ENCODE peak calls at places on chromosome 6, in six cellular contexts. T, B, Z, Q, D and C are unnamed samples. For H3K36me3, the result is how much of the 10 kb centered on the place peaks cover.

GRCh38 chr6:155315516-155315871 is 1.2 kb upstream of the TFB1M start:
- DNase-seq in T (no peak), B (no peak), Z (no peak), Q (no peak), D (no peak), C (no peak)

GRCh38 chr6:14804001-14804401 is 441.9 kb upstream of the JARID2 start:
- DNase-seq in T (no peak), B (no peak), Z (no peak), Q (no peak), D (peak), C (no peak)

GRCh38 chr6:168099201-168100010 is 20.4 kb upstream of the FRMD1 start:
- DNase-seq in T (no peak), B (no peak), Z (no peak), Q (no peak), D (no peak), C (no peak)

GRCh38 chr6:131840936-131841583 is 33.2 kb downstream of the ENPP1 start:
- DNase-seq in T (no peak), B (no peak), Z (no peak), Q (no peak), D (no peak), C (no peak)

GRCh38 chr6:162100091-162100490 is 627.5 kb downstream of the PRKN start:
- DNase-seq in T (no peak), B (no peak), Z (no peak), Q (no peak), D (no peak), C (no peak)

GRCh38 chr6:111874030-111874425 is 776 bp upstream of the FYN start:
- DNase-seq in T (no peak), B (peak), Z (peak), Q (peak), D (no peak), C (no peak)

GRCh38 chr6:53043626-53044025 is 21.6 kb upstream of the FBXO9 start:
- DNase-seq in T (no peak), B (no peak), Z (no peak), Q (no peak), D (no peak), C (no peak)

GRCh38 chr6:24960991-24961475 is 25.3 kb upstream of the RIPOR2 start:
- DNase-seq in T (no peak), B (no peak), Z (no peak), Q (no peak), D (no peak), C (no peak)

GRCh38 chr6:31821301-31822037 is 6.1 kb upstream of the HSPA1B start:
- DNase-seq in T (peak), B (peak), Z (peak), Q (peak), D (no peak), C (no peak)

GRCh38 chr6:149212892-149213786 is 104.4 kb upstream of the TAB2 start:
- DNase-seq in T (no peak), B (no peak), Z (no peak), Q (no peak), D (no peak), C (no peak)

GRCh38 chr6:55130806-55131324 is 43.5 kb upstream of the HCRTR2 start:
- DNase-seq in T (no peak), B (no peak), Z (no peak), Q (no peak), D (no peak), C (no peak)

GRCh38 chr6:46320505-46320904 is 149.7 kb upstream of the ENPP5 start:
- DNase-seq in T (no peak), B (peak), Z (no peak), Q (no peak), D (no peak), C (peak)

GRCh38 chr6:17577059-17577458 is 23.0 kb upstream of the FAM8A1 start:
- DNase-seq in T (no peak), B (no peak), Z (no peak), Q (no peak), D (no peak), C (no peak)

GRCh38 chr6:127969701-127970100 is 68.8 kb upstream of the THEMIS start:
- DNase-seq in T (no peak), B (no peak), Z (no peak), Q (no peak), D (no peak), C (no peak)

GRCh38 chr6:5422321-5422915 is 161.1 kb downstream of the FARS2 start:
- DNase-seq in T (no peak), B (peak), Z (no peak), Q (peak), D (peak), C (no peak)

GRCh38 chr6:159074120-159074684 is 29.4 kb upstream of the TAGAP start:
- DNase-seq in T (no peak), B (peak), Z (no peak), Q (no peak), D (peak), C (no peak)

GRCh38 chr6:72287801-72288200 is 334.1 kb upstream of the KCNQ5 start:
- DNase-seq in T (no peak), B (no peak), Z (no peak), Q (no peak), D (no peak), C (no peak)

GRCh38 chr6:2036084-2037023 is 209.1 kb downstream of the GMDS start:
- DNase-seq in T (no peak), B (no peak), Z (no peak), Q (no peak), D (no peak), C (no peak)
- TF ChIP-seq CTCF in T (no peak), B (no peak), Z (no peak), Q (no peak), D (no peak), C (no peak)

GRCh38 chr6:7805088-7805756 is 79.3 kb downstream of the BMP6 start:
- DNase-seq in T (no peak), B (no peak), Z (no peak), Q (no peak), D (no peak), C (no peak)
- H3K4me3 ChIP-seq in T (no peak), B (no peak), Z (no peak), Q (no peak), D (no peak), C (no peak)

GRCh38 chr6:33288942-33289783 is at the start of the genes PFDN6 and WDR46:
- DNase-seq in T (peak), B (peak), Z (peak), Q (peak), D (peak), C (peak)

GRCh38 chr6:33288141-33288941 is 698 bp downstream of the WDR46 start:
- DNase-seq in T (no peak), B (no peak), Z (no peak), Q (no peak), D (no peak), C (no peak)

GRCh38 chr6:33290459-33290858 is 1.1 kb downstream of the PFDN6 start:
- DNase-seq in T (no peak), B (no peak), Z (no peak), Q (no peak), D (no peak), C (no peak)

GRCh38 chr6:33289784-33290315 is 449 bp downstream of the PFDN6 start:
- DNase-seq in T (no peak), B (no peak), Z (no peak), Q (no peak), D (no peak), C (no peak)

DNA sequence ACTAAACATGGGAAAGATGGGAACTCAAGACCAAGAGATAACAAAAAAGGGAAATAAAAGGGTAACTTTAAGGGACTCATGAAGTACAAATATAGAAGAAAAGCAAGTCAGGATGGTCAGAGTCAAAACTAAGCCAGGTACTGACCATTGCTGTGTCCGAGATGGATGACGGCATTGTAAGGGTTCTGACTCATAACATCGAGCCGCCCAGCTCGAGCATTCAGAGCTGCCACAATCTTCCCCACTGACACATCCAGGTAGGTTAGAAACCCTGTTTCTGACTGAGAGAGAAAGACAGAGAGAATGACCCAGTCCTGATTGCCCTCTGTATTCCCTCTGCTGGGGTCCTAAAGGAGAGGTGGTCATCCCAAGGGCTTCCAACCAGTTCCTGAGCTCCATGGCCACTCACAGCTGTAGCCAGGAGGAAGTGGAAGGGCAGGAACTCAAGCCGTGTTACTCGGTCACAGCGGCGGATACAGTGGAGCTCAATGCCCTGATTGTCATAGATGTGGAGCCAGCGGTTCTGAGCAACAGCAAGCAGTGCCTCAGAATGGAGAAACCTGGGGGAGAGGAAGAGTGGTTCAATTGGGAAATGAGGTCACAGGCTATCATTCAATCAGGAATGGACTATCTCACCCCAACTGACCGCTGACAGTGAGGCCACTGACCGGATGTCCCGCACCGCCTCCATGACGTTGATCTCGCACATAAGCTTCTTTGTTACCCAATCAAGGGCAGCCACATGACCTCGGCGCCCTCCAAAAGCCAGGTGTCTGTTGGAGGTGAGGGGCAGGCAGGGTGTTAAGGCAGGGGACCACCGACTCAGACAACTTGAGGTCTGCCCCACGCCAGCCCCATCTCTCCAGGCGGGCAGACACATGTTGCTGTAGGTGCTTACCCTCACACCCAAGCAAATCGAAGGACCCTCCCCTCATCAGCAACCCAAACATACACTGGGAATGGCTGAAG is 1.8 kb downstream of the WDR46 start:
- DNase-seq in T (no peak), B (no peak), Z (no peak), Q (no peak), D (no peak), C (no peak)
- H3K36me3 ChIP-seq in T (half or more), B (half or more), Z (under half), Q (under half), D (under half), C (under half)

GRCh38 chr6:169577974-169578373 is 123.9 kb downstream of the WDR27 start:
- DNase-seq in T (no peak), B (no peak), Z (no peak), Q (no peak), D (no peak), C (no peak)
- TF ChIP-seq CTCF in T (no peak), B (no peak), Z (no peak), Q (no peak), D (no peak), C (no peak)

GRCh38 chr6:150231456-150231855 is 88.6 kb downstream of the PPP1R14C start:
- DNase-seq in T (no peak), B (no peak), Z (no peak), Q (no peak), D (peak), C (no peak)
- H3K4me3 ChIP-seq in T (no peak), B (no peak), Z (no peak), Q (no peak), D (no peak), C (no peak)

GRCh38 chr6:38676974-38677544 is 25.9 kb downstream of the GLO1 start:
- DNase-seq in T (no peak), B (no peak), Z (no peak), Q (no peak), D (no peak), C (no peak)

GRCh38 chr6:38679668-38680067 is 23.3 kb downstream of the GLO1 start:
- DNase-seq in T (no peak), B (no peak), Z (no peak), Q (no peak), D (no peak), C (no peak)

GRCh38 chr6:38678178-38678760 is 24.7 kb downstream of the GLO1 start:
- DNase-seq in T (no peak), B (no peak), Z (no peak), Q (no peak), D (no peak), C (no peak)

GRCh38 chr6:38673397-38674165 is 29.4 kb downstream of the GLO1 start:
- DNase-seq in T (no peak), B (no peak), Z (no peak), Q (no peak), D (no peak), C (no peak)

DNA sequence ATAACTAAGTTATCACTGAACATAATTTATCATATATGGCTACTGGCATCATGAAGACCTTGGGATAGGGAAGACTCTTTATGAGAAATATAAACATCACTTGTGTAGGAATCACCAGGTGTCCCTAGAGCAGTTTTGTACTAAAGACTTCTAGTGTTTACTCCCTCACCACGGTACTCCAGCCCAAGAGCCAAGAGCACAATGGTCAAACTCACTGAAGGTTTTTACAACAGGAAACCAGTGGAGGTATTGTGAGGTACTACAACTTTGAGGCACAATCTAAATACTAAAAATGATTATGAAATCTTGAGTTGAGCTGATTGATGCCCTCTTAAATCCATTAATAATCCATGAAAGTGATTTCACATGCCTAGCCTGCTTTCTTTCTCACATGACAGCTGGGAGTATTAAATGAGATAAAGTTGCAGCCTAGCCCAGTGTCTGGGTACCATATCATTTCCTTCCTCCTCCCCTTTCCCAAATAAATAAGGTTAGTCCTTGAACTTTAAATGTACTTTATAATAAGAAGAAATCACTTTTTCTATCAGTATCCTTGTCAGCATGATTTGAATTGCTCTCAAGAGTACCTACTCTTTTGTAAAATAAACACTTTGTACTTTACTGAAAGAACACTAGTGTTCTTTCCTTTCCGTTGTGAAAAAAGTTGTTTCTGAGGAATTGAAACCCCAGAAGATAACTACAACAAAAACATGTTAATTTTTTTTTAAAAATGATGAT is 26.5 kb downstream of the GLO1 start:
- DNase-seq in T (no peak), B (no peak), Z (no peak), Q (no peak), D (no peak), C (no peak)
- H3K36me3 ChIP-seq in T (half or more), B (under half), Z (under half), Q (under half), D (under half), C (under half)

GRCh38 chr6:21142716-21143115 is 450.8 kb upstream of the SOX4 start:
- DNase-seq in T (no peak), B (no peak), Z (no peak), Q (no peak), D (no peak), C (no peak)
- TF ChIP-seq CTCF in T (no peak), B (no peak), Z (no peak), Q (no peak), D (no peak), C (no peak)

GRCh38 chr6:28747083-28747630 is 176.6 kb downstream of the TRIM27 start:
- DNase-seq in T (no peak), B (no peak), Z (no peak), Q (no peak), D (no peak), C (no peak)

GRCh38 chr6:28738396-28738765 is 185.4 kb downstream of the TRIM27 start:
- DNase-seq in T (no peak), B (no peak), Z (no peak), Q (no peak), D (no peak), C (no peak)

GRCh38 chr6:28741363-28741762 is 182.4 kb downstream of the TRIM27 start:
- DNase-seq in T (no peak), B (no peak), Z (no peak), Q (no peak), D (no peak), C (no peak)

GRCh38 chr6:28743271-28743789 is 180.5 kb downstream of the TRIM27 start:
- DNase-seq in T (no peak), B (no peak), Z (no peak), Q (no peak), D (no peak), C (no peak)

GRCh38 chr6:28742668-28743270 is 181.0 kb downstream of the TRIM27 start:
- DNase-seq in T (no peak), B (no peak), Z (no peak), Q (peak), D (peak), C (no peak)
- H3K4me3 ChIP-seq in T (no peak), B (no peak), Z (no peak), Q (peak), D (no peak), C (no peak)